ENCODE peak calls at places on chromosomes 11 and 22, in five cellular contexts. Z, N, Q, O and F are unnamed samples.

GRCh38 chr11:121336279-121336947 is 43.8 kb downstream of the SC5D start:
- DNase-seq in Z (no peak), N (no peak), Q (no peak), O (no peak), F (no peak)

GRCh38 chr11:57405271-57405890 is 14.9 kb upstream of the PRG2 start:
- DNase-seq in Z (no peak), N (no peak), Q (no peak), O (no peak), F (no peak)

GRCh38 chr11:19905280-19905853 is 192.7 kb downstream of the NAV2 start:
- DNase-seq in Z (peak), N (peak), Q (no peak), O (peak), F (no peak)

GRCh38 chr22:45587638-45588481 is 83.8 kb upstream of the ATXN10 start:
- DNase-seq in Z (no peak), N (no peak), Q (no peak), O (no peak), F (no peak)

GRCh38 chr22:50396751-50397370 is 53.7 kb downstream of the PPP6R2 start:
- DNase-seq in Z (no peak), N (no peak), Q (no peak), O (peak), F (no peak)

GRCh38 chr22:41178425-41178975 is 26.6 kb upstream of the L3MBTL2 start:
- DNase-seq in Z (no peak), N (no peak), Q (peak), O (no peak), F (no peak)

GRCh38 chr11:39021542-39021941 is 2423.5 kb upstream of the RAG2 start:
- DNase-seq in Z (no peak), N (no peak), Q (no peak), O (no peak), F (no peak)

GRCh38 chr11:13929551-13929950 is 33.0 kb upstream of the SPON1 start:
- DNase-seq in Z (no peak), N (no peak), Q (no peak), O (no peak), F (no peak)

GRCh38 chr11:41031571-41032060 is 427.8 kb downstream of the LRRC4C start:
- DNase-seq in Z (no peak), N (no peak), Q (no peak), O (no peak), F (no peak)

GRCh38 chr11:27718346-27718852 is 18.1 kb upstream of the BDNF start:
- DNase-seq in Z (peak), N (peak), Q (peak), O (no peak), F (no peak)

GRCh38 chr22:22037229-22037628 is 54.6 kb upstream of the TOP3B start:
- DNase-seq in Z (no peak), N (no peak), Q (no peak), O (no peak), F (no peak)
- H3K9ac ChIP-seq in Z (no peak), N (no peak), Q (no peak), O (no peak), F (no peak)

GRCh38 chr11:116953525-116954284 is 116.3 kb upstream of the APOA1 start:
- DNase-seq in Z (no peak), N (no peak), Q (no peak), O (no peak), F (no peak)
- H3K9ac ChIP-seq in Z (no peak), N (no peak), Q (no peak), O (no peak), F (no peak)

DNA sequence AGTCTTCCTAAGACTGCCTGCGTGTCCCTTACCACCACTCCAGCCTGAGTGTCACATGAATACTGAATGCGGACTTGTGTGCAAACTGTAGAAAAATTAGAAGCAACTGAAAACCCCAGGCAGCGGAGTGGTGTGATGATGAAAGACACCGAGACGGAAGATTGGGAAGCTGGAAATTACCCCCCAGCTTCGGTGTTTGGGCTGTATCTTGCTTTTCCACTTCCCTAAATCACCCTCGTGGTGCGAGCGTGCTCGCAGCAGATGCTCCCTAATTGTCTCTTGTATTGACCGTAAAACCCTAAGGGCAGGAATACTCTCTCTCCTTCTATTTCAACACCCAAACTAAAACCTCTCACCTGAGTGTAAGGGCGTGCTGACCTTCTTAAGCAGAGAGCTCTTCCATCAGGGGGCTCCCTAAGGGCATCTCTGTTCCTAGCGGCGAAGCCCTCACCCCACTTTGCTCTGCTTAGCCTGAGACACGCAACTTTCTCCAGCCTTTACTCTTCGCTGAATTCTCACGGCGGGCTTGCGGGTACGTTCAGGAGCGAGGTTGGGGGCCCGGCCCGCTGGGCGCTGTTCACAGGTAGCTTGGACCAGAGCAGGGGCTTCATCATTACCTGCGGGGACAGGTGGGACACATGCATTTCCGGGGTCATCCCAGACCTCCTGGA is 62.4 kb downstream of the CRYBB2 start:
- DNase-seq in Z (no peak), N (no peak), Q (peak), O (no peak), F (no peak)
- H3K9ac ChIP-seq in Z (no peak), N (no peak), Q (no peak), O (no peak), F (no peak)

GRCh38 chr22:31227186-31227585 is 15.1 kb downstream of the LIMK2 start:
- DNase-seq in Z (no peak), N (no peak), Q (no peak), O (no peak), F (no peak)

GRCh38 chr22:31230871-31231621 is 18.9 kb downstream of the LIMK2 start:
- DNase-seq in Z (peak), N (no peak), Q (no peak), O (peak), F (no peak)

GRCh38 chr22:31229402-31230140 is 17.5 kb downstream of the LIMK2 start:
- DNase-seq in Z (peak), N (no peak), Q (no peak), O (no peak), F (no peak)

GRCh38 chr22:31230155-31230870 is 18.2 kb downstream of the LIMK2 start:
- DNase-seq in Z (peak), N (no peak), Q (no peak), O (no peak), F (no peak)

DNA sequence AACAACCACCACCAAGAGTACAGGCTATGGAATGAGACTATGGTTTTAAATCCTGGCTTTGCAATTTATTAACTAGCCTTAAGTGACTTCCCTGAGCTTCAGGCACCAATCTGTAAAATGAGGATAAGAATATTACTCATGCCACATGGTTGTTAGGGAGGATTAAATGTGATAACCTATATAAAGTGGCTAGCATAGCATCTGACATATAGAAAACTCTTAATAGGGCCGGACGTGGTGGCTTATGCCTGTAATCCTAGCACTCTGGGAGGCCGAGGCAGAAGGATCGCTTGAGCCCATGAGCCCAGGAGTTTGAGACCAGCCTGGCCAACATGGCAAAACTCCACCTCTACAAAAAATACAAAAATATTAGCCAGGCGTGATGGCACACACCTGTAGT is 16.3 kb downstream of the LIMK2 start:
- DNase-seq in Z (no peak), N (no peak), Q (no peak), O (no peak), F (no peak)
- H3K9ac ChIP-seq in Z (no peak), N (no peak), Q (no peak), O (no peak), F (no peak)

DNA sequence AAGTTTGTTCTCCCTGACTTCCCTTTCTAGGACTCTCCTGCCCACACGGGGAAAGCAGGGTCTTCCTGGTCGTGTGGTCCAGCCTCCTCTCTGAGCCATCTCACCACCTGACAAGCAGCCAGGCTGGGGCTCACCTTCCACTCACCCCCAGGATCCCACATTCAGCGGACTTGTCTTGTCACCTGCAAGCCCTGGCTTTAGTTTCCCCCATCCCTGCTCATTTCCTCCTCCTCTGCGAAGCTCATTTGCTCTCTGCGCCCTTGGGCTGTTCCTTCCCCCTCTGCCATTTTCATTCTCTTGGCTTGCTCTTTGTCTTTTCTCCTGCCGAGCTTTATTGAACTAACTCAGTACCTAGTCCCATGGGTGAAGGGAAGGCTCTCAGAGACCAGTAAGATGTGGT is 1.9 kb downstream of the ST14 start:
- DNase-seq in Z (no peak), N (no peak), Q (no peak), O (no peak), F (no peak)
- H3K9ac ChIP-seq in Z (no peak), N (peak), Q (no peak), O (no peak), F (no peak)

GRCh38 chr11:6300325-6300724 is 20.0 kb downstream of the CAVIN3 start:
- DNase-seq in Z (no peak), N (no peak), Q (no peak), O (no peak), F (no peak)

GRCh38 chr11:6298605-6299004 is 21.7 kb downstream of the CAVIN3 start:
- DNase-seq in Z (peak), N (peak), Q (peak), O (peak), F (no peak)

GRCh38 chr11:6303657-6304056 is 16.6 kb downstream of the CAVIN3 start:
- DNase-seq in Z (no peak), N (no peak), Q (no peak), O (no peak), F (no peak)

GRCh38 chr11:6301096-6301495 is 19.2 kb downstream of the CAVIN3 start:
- DNase-seq in Z (no peak), N (no peak), Q (no peak), O (no peak), F (no peak)

DNA sequence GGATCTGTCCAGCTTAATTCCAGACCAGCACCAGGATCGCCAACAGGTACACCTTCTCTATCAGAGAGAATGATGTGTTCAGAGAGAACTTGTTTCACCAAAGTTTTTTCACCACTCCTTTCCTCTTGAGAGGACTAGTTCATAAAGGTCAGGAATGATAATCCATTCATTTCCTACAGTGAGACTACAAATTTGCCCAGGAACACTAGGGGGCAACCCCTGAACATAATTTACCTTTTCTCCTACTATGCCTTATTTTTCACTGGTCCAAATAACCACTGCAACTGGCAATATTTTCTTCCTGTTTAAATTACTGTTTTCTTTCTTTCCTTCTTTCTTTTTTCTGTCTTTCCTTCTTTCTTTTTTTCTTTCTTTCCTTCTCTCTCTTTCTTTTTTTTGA is 22.5 kb downstream of the CAVIN3 start:
- DNase-seq in Z (no peak), N (no peak), Q (no peak), O (no peak), F (no peak)
- H3K9ac ChIP-seq in Z (no peak), N (no peak), Q (no peak), O (no peak), F (no peak)

GRCh38 chr11:78076733-78077403 is 2.8 kb downstream of the NDUFC2 start:
- DNase-seq in Z (no peak), N (no peak), Q (no peak), O (no peak), F (no peak)
- H3K9ac ChIP-seq in Z (no peak), N (no peak), Q (no peak), O (peak), F (no peak)

GRCh38 chr11:46222485-46223251 is 54.8 kb upstream of the CREB3L1 start:
- DNase-seq in Z (no peak), N (no peak), Q (no peak), O (no peak), F (no peak)
- H3K9ac ChIP-seq in Z (no peak), N (no peak), Q (no peak), O (no peak), F (peak)

DNA sequence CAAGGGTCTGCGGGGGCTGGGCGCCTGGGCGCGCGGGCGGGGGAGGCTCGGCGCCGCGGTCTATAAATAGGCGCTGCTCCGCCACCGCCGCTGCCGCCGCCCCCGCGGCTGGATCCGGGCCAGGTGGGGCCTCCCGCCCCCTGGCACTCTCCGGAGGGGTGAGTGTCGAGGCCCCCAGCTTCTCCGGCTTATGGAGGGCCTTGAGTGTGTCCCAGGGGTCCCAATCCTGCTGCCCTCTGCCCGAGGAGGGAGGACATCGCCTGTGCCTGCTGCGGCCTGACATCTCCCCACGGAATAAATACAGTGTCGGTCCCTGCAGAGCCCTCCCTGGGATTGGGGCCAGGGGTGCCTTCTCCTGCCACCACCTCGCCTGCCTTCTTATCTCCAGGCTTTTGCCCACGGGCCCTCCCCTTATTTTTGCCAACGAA is 4.3 kb upstream of the GP1BB start:
- DNase-seq in Z (peak), N (no peak), Q (no peak), O (no peak), F (no peak)
- H3K9ac ChIP-seq in Z (no peak), N (no peak), Q (no peak), O (no peak), F (peak)

GRCh38 chr11:46207270-46207669 is 70.2 kb upstream of the CREB3L1 start:
- DNase-seq in Z (no peak), N (no peak), Q (no peak), O (no peak), F (no peak)
- H3K9ac ChIP-seq in Z (no peak), N (no peak), Q (no peak), O (no peak), F (no peak)